ENCODE peak calls at places on chromosomes 5 and 9, in five cellular contexts. One of them, this sample, is unnamed. For H3K4me1, the result is how much of the 10 kb centered on the place peaks cover.

GRCh38 chr5:124923131-124923530 is 176.7 kb upstream of the ZNF608 start:
- DNase-seq in esophagus muscularis mucosa: no peak
- DNase-seq in A549: no peak
- DNase-seq in cardiac muscle cell: peak
- DNase-seq in CD4-positive, alpha-beta memory T cell: no peak
- DNase-seq in this sample: no peak

GRCh38 chr5:16596541-16596940 is 20.3 kb downstream of the RETREG1 start:
- DNase-seq in esophagus muscularis mucosa: no peak
- DNase-seq in A549: no peak
- DNase-seq in cardiac muscle cell: no peak
- DNase-seq in CD4-positive, alpha-beta memory T cell: no peak
- DNase-seq in this sample: no peak

GRCh38 chr9:88973281-88974045 is 17.8 kb upstream of the S1PR3 start:
- DNase-seq in esophagus muscularis mucosa: no peak
- DNase-seq in A549: no peak
- DNase-seq in cardiac muscle cell: no peak
- DNase-seq in CD4-positive, alpha-beta memory T cell: no peak
- DNase-seq in this sample: no peak

GRCh38 chr5:115770466-115770865 is 46.0 kb downstream of the CDO1 start:
- DNase-seq in esophagus muscularis mucosa: no peak
- DNase-seq in A549: peak
- DNase-seq in cardiac muscle cell: peak
- DNase-seq in CD4-positive, alpha-beta memory T cell: no peak
- DNase-seq in this sample: no peak

GRCh38 chr9:135970128-135970815 is 9.1 kb upstream of the UBAC1 start:
- DNase-seq in esophagus muscularis mucosa: no peak
- DNase-seq in A549: no peak
- DNase-seq in cardiac muscle cell: no peak
- DNase-seq in CD4-positive, alpha-beta memory T cell: no peak
- DNase-seq in this sample: no peak

GRCh38 chr5:173612948-173613347 is 3.5 kb downstream of the BOD1 start:
- DNase-seq in esophagus muscularis mucosa: no peak
- DNase-seq in A549: no peak
- DNase-seq in cardiac muscle cell: no peak
- DNase-seq in CD4-positive, alpha-beta memory T cell: no peak
- DNase-seq in this sample: no peak

GRCh38 chr5:77751328-77752023 is 24.7 kb downstream of the TBCA start:
- DNase-seq in esophagus muscularis mucosa: no peak
- DNase-seq in A549: no peak
- DNase-seq in cardiac muscle cell: no peak
- DNase-seq in CD4-positive, alpha-beta memory T cell: no peak
- DNase-seq in this sample: no peak

GRCh38 chr9:14312721-14313377 is 1.1 kb downstream of the NFIB start:
- DNase-seq in esophagus muscularis mucosa: no peak
- DNase-seq in A549: peak
- DNase-seq in cardiac muscle cell: peak
- DNase-seq in CD4-positive, alpha-beta memory T cell: no peak
- DNase-seq in this sample: no peak

GRCh38 chr9:9615086-9615485 is 997.7 kb downstream of the PTPRD start:
- DNase-seq in esophagus muscularis mucosa: no peak
- DNase-seq in A549: no peak
- DNase-seq in cardiac muscle cell: no peak
- DNase-seq in CD4-positive, alpha-beta memory T cell: no peak
- DNase-seq in this sample: no peak

GRCh38 chr5:180848265-180848664 is 12.8 kb downstream of the ZFP62 start:
- DNase-seq in esophagus muscularis mucosa: no peak
- DNase-seq in A549: no peak
- DNase-seq in cardiac muscle cell: no peak
- DNase-seq in CD4-positive, alpha-beta memory T cell: no peak
- DNase-seq in this sample: no peak

GRCh38 chr5:180847053-180847452 is 14.0 kb downstream of the ZFP62 start:
- DNase-seq in esophagus muscularis mucosa: no peak
- DNase-seq in A549: no peak
- DNase-seq in cardiac muscle cell: no peak
- DNase-seq in CD4-positive, alpha-beta memory T cell: no peak
- DNase-seq in this sample: no peak

GRCh38 chr5:180848878-180849277 is 12.2 kb downstream of the ZFP62 start:
- DNase-seq in esophagus muscularis mucosa: no peak
- DNase-seq in A549: peak
- DNase-seq in cardiac muscle cell: no peak
- DNase-seq in CD4-positive, alpha-beta memory T cell: no peak
- DNase-seq in this sample: no peak

GRCh38 chr5:180844432-180844831 is 16.6 kb downstream of the ZFP62 start:
- DNase-seq in esophagus muscularis mucosa: no peak
- DNase-seq in A549: no peak
- DNase-seq in cardiac muscle cell: no peak
- DNase-seq in CD4-positive, alpha-beta memory T cell: no peak
- DNase-seq in this sample: no peak

DNA sequence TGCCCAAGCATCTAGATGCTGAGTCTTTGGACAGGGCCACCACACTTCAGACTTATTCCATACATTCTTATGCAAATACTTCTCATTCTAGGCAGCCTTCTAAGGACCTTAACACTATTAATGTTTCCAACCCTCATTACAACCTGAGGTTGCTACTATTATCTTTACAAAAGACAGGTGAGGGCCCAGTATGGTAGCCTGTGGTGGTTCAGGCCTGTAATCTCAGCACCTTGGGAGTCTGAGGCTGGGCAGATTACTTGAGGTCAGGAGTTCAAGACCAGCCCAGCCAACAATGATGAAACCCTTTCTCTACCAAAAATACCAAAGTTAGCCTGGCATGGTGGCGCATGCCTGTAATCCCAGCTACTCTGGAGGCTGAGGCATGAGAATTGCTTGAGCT is 16.2 kb downstream of the ZFP62 start:
- DNase-seq in esophagus muscularis mucosa: no peak
- DNase-seq in A549: no peak
- DNase-seq in cardiac muscle cell: no peak
- DNase-seq in CD4-positive, alpha-beta memory T cell: no peak
- DNase-seq in this sample: no peak
- H3K4me3 ChIP-seq in esophagus muscularis mucosa: no peak
- H3K4me3 ChIP-seq in A549: no peak
- H3K4me3 ChIP-seq in cardiac muscle cell: no peak
- H3K4me3 ChIP-seq in CD4-positive, alpha-beta memory T cell: no peak
- H3K4me3 ChIP-seq in this sample: no peak

DNA sequence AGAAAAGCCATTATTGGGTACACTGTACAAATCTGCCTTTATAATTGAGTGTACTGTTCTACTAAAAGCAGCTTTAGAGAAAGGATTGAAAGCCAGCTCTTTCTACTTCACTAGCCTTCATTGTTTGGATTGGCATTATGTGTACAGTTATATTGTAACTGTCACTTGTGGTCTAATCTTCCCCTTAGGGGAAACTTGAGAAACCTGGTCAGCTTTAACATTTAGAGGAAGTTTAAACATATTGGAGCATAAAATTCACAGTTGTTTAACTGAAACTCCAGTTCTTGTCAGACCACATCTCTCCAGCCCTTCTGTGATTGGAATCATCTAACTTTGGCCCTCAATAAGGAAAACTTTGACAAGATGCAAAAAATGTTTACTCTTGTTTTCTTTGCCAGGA is 24.6 kb downstream of the PIK3R1 start:
- DNase-seq in esophagus muscularis mucosa: no peak
- DNase-seq in A549: no peak
- DNase-seq in cardiac muscle cell: no peak
- DNase-seq in CD4-positive, alpha-beta memory T cell: no peak
- DNase-seq in this sample: no peak
- H3K27ac ChIP-seq in esophagus muscularis mucosa: peak
- H3K27ac ChIP-seq in A549: no peak
- H3K27ac ChIP-seq in cardiac muscle cell: no peak
- H3K27ac ChIP-seq in CD4-positive, alpha-beta memory T cell: peak
- H3K27ac ChIP-seq in this sample: peak

GRCh38 chr9:38018964-38019602 is 49.9 kb downstream of the SHB start:
- DNase-seq in esophagus muscularis mucosa: no peak
- DNase-seq in A549: peak
- DNase-seq in cardiac muscle cell: peak
- DNase-seq in CD4-positive, alpha-beta memory T cell: no peak
- DNase-seq in this sample: no peak

GRCh38 chr9:38018230-38018963 is 50.6 kb downstream of the SHB start:
- DNase-seq in esophagus muscularis mucosa: no peak
- DNase-seq in A549: no peak
- DNase-seq in cardiac muscle cell: no peak
- DNase-seq in CD4-positive, alpha-beta memory T cell: no peak
- DNase-seq in this sample: no peak

GRCh38 chr9:38022203-38022602 is 46.8 kb downstream of the SHB start:
- DNase-seq in esophagus muscularis mucosa: no peak
- DNase-seq in A549: no peak
- DNase-seq in cardiac muscle cell: no peak
- DNase-seq in CD4-positive, alpha-beta memory T cell: no peak
- DNase-seq in this sample: no peak

GRCh38 chr9:38019731-38020130 is 49.3 kb downstream of the SHB start:
- DNase-seq in esophagus muscularis mucosa: no peak
- DNase-seq in A549: no peak
- DNase-seq in cardiac muscle cell: no peak
- DNase-seq in CD4-positive, alpha-beta memory T cell: no peak
- DNase-seq in this sample: no peak

GRCh38 chr9:38020251-38021076 is 48.6 kb downstream of the SHB start:
- DNase-seq in esophagus muscularis mucosa: no peak
- DNase-seq in A549: no peak
- DNase-seq in cardiac muscle cell: no peak
- DNase-seq in CD4-positive, alpha-beta memory T cell: no peak
- DNase-seq in this sample: no peak
- H3K4me1 ChIP-seq in esophagus muscularis mucosa: half or more
- H3K4me1 ChIP-seq in A549: half or more
- H3K4me1 ChIP-seq in cardiac muscle cell: half or more
- H3K4me1 ChIP-seq in CD4-positive, alpha-beta memory T cell: under half
- H3K4me1 ChIP-seq in this sample: under half

GRCh38 chr9:113463418-113464285 is at the start of gene RGS3:
- DNase-seq in esophagus muscularis mucosa: no peak
- DNase-seq in A549: peak
- DNase-seq in cardiac muscle cell: peak
- DNase-seq in CD4-positive, alpha-beta memory T cell: no peak
- DNase-seq in this sample: no peak
- H3K4me3 ChIP-seq in esophagus muscularis mucosa: peak
- H3K4me3 ChIP-seq in A549: peak
- H3K4me3 ChIP-seq in cardiac muscle cell: peak
- H3K4me3 ChIP-seq in CD4-positive, alpha-beta memory T cell: no peak
- H3K4me3 ChIP-seq in this sample: no peak

GRCh38 chr5:143205386-143205785 is 198.1 kb downstream of the NR3C1 start:
- DNase-seq in esophagus muscularis mucosa: no peak
- DNase-seq in A549: no peak
- DNase-seq in cardiac muscle cell: no peak
- DNase-seq in CD4-positive, alpha-beta memory T cell: no peak
- DNase-seq in this sample: no peak
- H3K27ac ChIP-seq in esophagus muscularis mucosa: no peak
- H3K27ac ChIP-seq in A549: peak
- H3K27ac ChIP-seq in cardiac muscle cell: no peak
- H3K27ac ChIP-seq in CD4-positive, alpha-beta memory T cell: no peak
- H3K27ac ChIP-seq in this sample: no peak

GRCh38 chr9:70034292-70034711 is 9.3 kb upstream of the MAMDC2 start:
- DNase-seq in esophagus muscularis mucosa: no peak
- DNase-seq in A549: no peak
- DNase-seq in cardiac muscle cell: no peak
- DNase-seq in CD4-positive, alpha-beta memory T cell: no peak
- DNase-seq in this sample: no peak
- H3K4me1 ChIP-seq in esophagus muscularis mucosa: under half
- H3K4me1 ChIP-seq in A549: under half
- H3K4me1 ChIP-seq in cardiac muscle cell: under half
- H3K4me1 ChIP-seq in CD4-positive, alpha-beta memory T cell: under half
- H3K4me1 ChIP-seq in this sample: under half

DNA sequence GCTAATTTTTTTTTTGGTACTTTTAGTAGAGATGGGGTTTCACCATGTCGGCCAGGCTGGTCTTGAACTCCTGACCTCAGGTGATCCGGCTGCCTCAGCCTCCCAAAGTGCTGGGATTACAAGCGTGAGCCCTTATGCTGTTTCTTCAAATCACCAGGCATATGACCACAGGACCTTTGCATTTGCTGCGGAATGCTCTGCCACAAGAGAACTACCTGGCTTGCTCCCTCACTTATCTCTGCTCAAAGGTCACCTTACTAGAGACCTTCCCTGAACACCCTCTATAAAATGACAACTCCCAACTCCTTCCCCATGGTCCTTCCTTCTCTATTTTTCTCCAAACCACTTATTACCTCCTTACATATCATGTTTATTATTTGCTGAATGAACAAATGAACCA is 1.4 kb downstream of the ZER1 start:
- DNase-seq in esophagus muscularis mucosa: no peak
- DNase-seq in A549: no peak
- DNase-seq in cardiac muscle cell: no peak
- DNase-seq in CD4-positive, alpha-beta memory T cell: no peak
- DNase-seq in this sample: no peak
- H3K4me3 ChIP-seq in esophagus muscularis mucosa: peak
- H3K4me3 ChIP-seq in A549: no peak
- H3K4me3 ChIP-seq in cardiac muscle cell: peak
- H3K4me3 ChIP-seq in CD4-positive, alpha-beta memory T cell: no peak
- H3K4me3 ChIP-seq in this sample: no peak

GRCh38 chr5:132434813-132435286 is 55.7 kb downstream of the IRF1 start:
- DNase-seq in esophagus muscularis mucosa: no peak
- DNase-seq in A549: no peak
- DNase-seq in cardiac muscle cell: no peak
- DNase-seq in CD4-positive, alpha-beta memory T cell: no peak
- DNase-seq in this sample: no peak
- H3K27ac ChIP-seq in esophagus muscularis mucosa: peak
- H3K27ac ChIP-seq in A549: no peak
- H3K27ac ChIP-seq in cardiac muscle cell: no peak
- H3K27ac ChIP-seq in CD4-positive, alpha-beta memory T cell: no peak
- H3K27ac ChIP-seq in this sample: no peak

DNA sequence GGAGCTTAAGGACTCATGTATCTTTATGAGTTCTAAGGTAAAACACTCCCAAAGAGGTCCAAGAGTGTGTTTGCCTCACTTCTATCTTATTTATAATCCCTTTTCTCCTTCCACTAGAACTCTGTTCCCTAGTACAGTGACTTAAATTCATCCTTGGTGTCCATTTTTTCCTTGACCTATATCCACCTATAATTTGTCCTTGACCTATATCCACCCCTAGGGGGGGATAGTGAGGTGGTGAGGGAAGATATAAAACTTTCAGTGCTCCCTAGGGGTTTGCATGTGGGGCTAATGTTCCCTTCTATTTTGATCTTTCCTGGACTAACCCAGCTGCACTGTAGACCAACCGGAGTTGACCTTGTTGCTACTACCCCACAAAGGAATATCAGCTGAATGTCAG is 83.5 kb upstream of the GNAQ start:
- DNase-seq in esophagus muscularis mucosa: no peak
- DNase-seq in A549: peak
- DNase-seq in cardiac muscle cell: peak
- DNase-seq in CD4-positive, alpha-beta memory T cell: no peak
- DNase-seq in this sample: no peak
- H3K4me1 ChIP-seq in esophagus muscularis mucosa: under half
- H3K4me1 ChIP-seq in A549: under half
- H3K4me1 ChIP-seq in cardiac muscle cell: under half
- H3K4me1 ChIP-seq in CD4-positive, alpha-beta memory T cell: half or more
- H3K4me1 ChIP-seq in this sample: under half

GRCh38 chr5:65066787-65067506 is 298.2 kb downstream of the CWC27 start:
- DNase-seq in esophagus muscularis mucosa: no peak
- DNase-seq in A549: no peak
- DNase-seq in cardiac muscle cell: no peak
- DNase-seq in CD4-positive, alpha-beta memory T cell: no peak
- DNase-seq in this sample: no peak
- H3K4me3 ChIP-seq in esophagus muscularis mucosa: no peak
- H3K4me3 ChIP-seq in A549: no peak
- H3K4me3 ChIP-seq in cardiac muscle cell: no peak
- H3K4me3 ChIP-seq in CD4-positive, alpha-beta memory T cell: no peak
- H3K4me3 ChIP-seq in this sample: no peak

This sample was measured in effector memory CD4-positive, alpha-beta T cell.